ENCODE peak calls at places on chromosomes 13 and 19, in six cellular contexts. One of them, this sample, is unnamed.

GRCh38 chr19:10027158-10027997 is 14.1 kb downstream of the RDH8 start:
- DNase-seq in GM10248: peak; percentile 94
- DNase-seq in T-helper 22 cell: peak; percentile 43
- DNase-seq in colonic mucosa: peak; percentile 96
- DNase-seq in effector CD4-positive, alpha-beta T cell: peak; percentile 69
- DNase-seq in memory B cell: peak; percentile 66
- DNase-seq in this sample: peak; percentile 67

GRCh38 chr13:80168089-80168850 is 172.7 kb downstream of the SPRY2 start:
- DNase-seq in GM10248: no peak
- DNase-seq in T-helper 22 cell: no peak
- DNase-seq in colonic mucosa: no peak
- DNase-seq in effector CD4-positive, alpha-beta T cell: no peak
- DNase-seq in memory B cell: no peak
- DNase-seq in this sample: no peak

GRCh38 chr13:38191016-38191415 is 158.6 kb upstream of the UFM1 start:
- DNase-seq in GM10248: no peak
- DNase-seq in T-helper 22 cell: no peak
- DNase-seq in colonic mucosa: no peak
- DNase-seq in effector CD4-positive, alpha-beta T cell: no peak
- DNase-seq in memory B cell: no peak
- DNase-seq in this sample: no peak

GRCh38 chr19:27822336-27822735 is 1390.6 kb downstream of the UQCRFS1 start:
- DNase-seq in GM10248: no peak
- DNase-seq in T-helper 22 cell: no peak
- DNase-seq in colonic mucosa: no peak
- DNase-seq in effector CD4-positive, alpha-beta T cell: no peak
- DNase-seq in memory B cell: no peak
- DNase-seq in this sample: no peak

GRCh38 chr19:53908106-53908932 is 759 bp upstream of the CACNG7 start:
- DNase-seq in GM10248: peak; percentile 55
- DNase-seq in T-helper 22 cell: no peak
- DNase-seq in colonic mucosa: peak; percentile 32
- DNase-seq in effector CD4-positive, alpha-beta T cell: no peak
- DNase-seq in memory B cell: no peak
- DNase-seq in this sample: peak; percentile 12

GRCh38 chr13:79361299-79361698 is 44.8 kb downstream of the RBM26 start:
- DNase-seq in GM10248: no peak
- DNase-seq in T-helper 22 cell: no peak
- DNase-seq in colonic mucosa: no peak
- DNase-seq in effector CD4-positive, alpha-beta T cell: no peak
- DNase-seq in memory B cell: no peak
- DNase-seq in this sample: no peak

GRCh38 chr13:25253702-25254101 is 33.6 kb downstream of the MTMR6 start:
- DNase-seq in GM10248: no peak
- DNase-seq in T-helper 22 cell: no peak
- DNase-seq in colonic mucosa: peak; percentile 36
- DNase-seq in effector CD4-positive, alpha-beta T cell: no peak
- DNase-seq in memory B cell: no peak
- DNase-seq in this sample: no peak

GRCh38 chr13:43245374-43245964 is 222.1 kb downstream of the DNAJC15 start:
- DNase-seq in GM10248: no peak
- DNase-seq in T-helper 22 cell: no peak
- DNase-seq in colonic mucosa: no peak
- DNase-seq in effector CD4-positive, alpha-beta T cell: no peak
- DNase-seq in memory B cell: no peak
- DNase-seq in this sample: no peak

GRCh38 chr13:73962284-73962683 is 171.9 kb downstream of the KLF12 start:
- DNase-seq in GM10248: no peak
- DNase-seq in T-helper 22 cell: no peak
- DNase-seq in colonic mucosa: no peak
- DNase-seq in effector CD4-positive, alpha-beta T cell: no peak
- DNase-seq in memory B cell: no peak
- DNase-seq in this sample: no peak

This sample was measured in effector memory CD4-positive, alpha-beta T cell.